ENCODE peak calls at places on chromosomes 16 and 17, in seven cellular contexts. C, U, P, B, Y, J and Q are unnamed samples.

GRCh38 chr17:70080541-70081347 is 5.7 kb downstream of the KCNJ16 start:
- DNase-seq in C (peak), U (no peak), P (no peak), B (peak), Y (no peak), J (no peak), Q (no peak)

GRCh38 chr16:80016689-80017088 is 416.2 kb upstream of the MAF start:
- DNase-seq in C (no peak), U (no peak), P (no peak), B (no peak), Y (no peak), J (no peak), Q (no peak)

GRCh38 chr16:77211880-77212735 is 12.9 kb downstream of the SYCE1L start:
- DNase-seq in C (peak), U (peak), P (peak), B (no peak), Y (no peak), J (peak), Q (peak)

GRCh38 chr17:67696347-67696746 is 21.4 kb upstream of the NOL11 start:
- DNase-seq in C (no peak), U (no peak), P (no peak), B (no peak), Y (no peak), J (no peak), Q (no peak)

GRCh38 chr17:64130559-64131001 is 636 bp upstream of the ERN1 start:
- DNase-seq in C (no peak), U (peak), P (peak), B (peak), Y (no peak), J (peak), Q (peak)

GRCh38 chr16:52171481-52171880 is 375.5 kb downstream of the TOX3 start:
- DNase-seq in C (no peak), U (no peak), P (no peak), B (no peak), Y (no peak), J (no peak), Q (no peak)

GRCh38 chr17:61199431-61200348 is 200.0 kb upstream of the TBX2 start:
- DNase-seq in C (no peak), U (no peak), P (no peak), B (no peak), Y (no peak), J (no peak), Q (no peak)

GRCh38 chr16:68644715-68645493 is at the start of gene CDH3:
- DNase-seq in C (peak), U (no peak), P (peak), B (no peak), Y (no peak), J (no peak), Q (peak)

GRCh38 chr17:10733666-10734065 is 3.8 kb upstream of the TMEM220 start:
- DNase-seq in C (no peak), U (no peak), P (no peak), B (no peak), Y (no peak), J (no peak), Q (no peak)

GRCh38 chr17:39623356-39623950 is 3.3 kb upstream of the PPP1R1B start:
- DNase-seq in C (peak), U (peak), P (peak), B (peak), Y (peak), J (peak), Q (peak)

GRCh38 chr17:81101614-81102306 is 63.5 kb upstream of the PVALEF start:
- DNase-seq in C (peak), U (peak), P (peak), B (peak), Y (peak), J (peak), Q (peak)

GRCh38 chr16:64362193-64362592 is 759.7 kb downstream of the CDH11 start:
- DNase-seq in C (peak), U (no peak), P (no peak), B (peak), Y (no peak), J (no peak), Q (no peak)

GRCh38 chr16:89883346-89884040 is 10.1 kb downstream of the TCF25 start:
- DNase-seq in C (no peak), U (no peak), P (no peak), B (no peak), Y (no peak), J (no peak), Q (peak)

GRCh38 chr17:33534063-33534462 is 241.0 kb upstream of the ASIC2 start:
- DNase-seq in C (no peak), U (no peak), P (no peak), B (no peak), Y (no peak), J (no peak), Q (no peak)

GRCh38 chr17:8963017-8963416 is 2.5 kb downstream of the PIK3R5 start:
- DNase-seq in C (no peak), U (no peak), P (no peak), B (no peak), Y (no peak), J (no peak), Q (no peak)

GRCh38 chr17:45372325-45372869 is 55.6 kb upstream of the MAP3K14 start:
- DNase-seq in C (no peak), U (no peak), P (no peak), B (no peak), Y (no peak), J (no peak), Q (no peak)

GRCh38 chr17:57839571-57839923 is 10.3 kb downstream of the MRPS23 start:
- DNase-seq in C (no peak), U (no peak), P (no peak), B (no peak), Y (no peak), J (no peak), Q (no peak)

GRCh38 chr17:78476973-78477372 is 98.5 kb downstream of the PGS1 start:
- DNase-seq in C (no peak), U (no peak), P (no peak), B (no peak), Y (no peak), J (no peak), Q (no peak)

GRCh38 chr17:66900126-66901010 is 64.1 kb upstream of the CACNG4 start:
- DNase-seq in C (peak), U (no peak), P (no peak), B (peak), Y (peak), J (no peak), Q (no peak)

GRCh38 chr17:76154292-76154691 is 13.2 kb upstream of the FOXJ1 start:
- DNase-seq in C (no peak), U (no peak), P (no peak), B (no peak), Y (no peak), J (no peak), Q (no peak)

GRCh38 chr17:17151962-17152361 is 54.2 kb downstream of the PLD6 start:
- DNase-seq in C (peak), U (no peak), P (peak), B (peak), Y (peak), J (peak), Q (peak)

GRCh38 chr16:57757326-57757786 is 21.8 kb downstream of the KATNB1 start:
- DNase-seq in C (peak), U (peak), P (peak), B (peak), Y (peak), J (peak), Q (peak)

GRCh38 chr17:7122386-7122785 is 7.8 kb upstream of the ASGR2 start:
- DNase-seq in C (no peak), U (no peak), P (no peak), B (peak), Y (no peak), J (no peak), Q (peak)

GRCh38 chr17:48871551-48872351 is 20.8 kb upstream of the ATP5MC1 start:
- DNase-seq in C (no peak), U (no peak), P (no peak), B (no peak), Y (no peak), J (no peak), Q (no peak)

GRCh38 chr17:5049314-5049819 is 14.1 kb upstream of the SLC52A1 start:
- DNase-seq in C (no peak), U (peak), P (peak), B (no peak), Y (no peak), J (peak), Q (no peak)

GRCh38 chr17:46738544-46738943 is 79.9 kb downstream of the WNT3 start:
- DNase-seq in C (no peak), U (no peak), P (no peak), B (no peak), Y (no peak), J (no peak), Q (no peak)

GRCh38 chr16:13036600-13036999 is 135.2 kb downstream of the SHISA9 start:
- DNase-seq in C (peak), U (no peak), P (no peak), B (no peak), Y (no peak), J (no peak), Q (no peak)